ENCODE peak calls at places on chromosomes 2 and 18, in nine cellular contexts. G, A, J, L, M, I, F, C and V are unnamed samples. For H3K4me1, the result is how much of the 10 kb centered on the place peaks cover.

GRCh38 chr18:22108674-22109073 is 60.7 kb upstream of the GATA6 start:
- DNase-seq in G (no peak), A (no peak), J (no peak), L (no peak), M (no peak), I (no peak), F (peak), C (no peak), V (no peak)

GRCh38 chr2:130986890-130987493 is 106.3 kb downstream of the FAM168B start:
- DNase-seq in G (no peak), A (no peak), J (no peak), L (no peak), M (no peak), I (no peak), F (no peak), C (no peak), V (no peak)

GRCh38 chr2:205778326-205778725 is 96.0 kb downstream of the NRP2 start:
- DNase-seq in G (no peak), A (no peak), J (no peak), L (no peak), M (no peak), I (no peak), F (no peak), C (no peak), V (no peak)

GRCh38 chr2:29443627-29444026 is 328.4 kb downstream of the CLIP4 start:
- DNase-seq in G (no peak), A (no peak), J (no peak), L (no peak), M (no peak), I (no peak), F (no peak), C (peak), V (no peak)

GRCh38 chr2:219514196-219514761 is at the start of gene ASIC4:
- DNase-seq in G (no peak), A (no peak), J (no peak), L (no peak), M (no peak), I (no peak), F (no peak), C (no peak), V (no peak)

GRCh38 chr18:7872569-7872968 is 305.5 kb downstream of the PTPRM start:
- DNase-seq in G (no peak), A (peak), J (no peak), L (no peak), M (no peak), I (no peak), F (no peak), C (peak), V (no peak)

GRCh38 chr2:37827911-37828411 is 97.1 kb upstream of the RMDN2 start:
- DNase-seq in G (no peak), A (no peak), J (no peak), L (peak), M (no peak), I (no peak), F (no peak), C (peak), V (no peak)

GRCh38 chr18:27184115-27185024 is 738 bp downstream of the CHST9 start:
- DNase-seq in G (no peak), A (no peak), J (no peak), L (no peak), M (no peak), I (no peak), F (no peak), C (no peak), V (no peak)

GRCh38 chr2:71505086-71505769 is 51.9 kb downstream of the DYSF start:
- DNase-seq in G (peak), A (no peak), J (peak), L (peak), M (no peak), I (no peak), F (no peak), C (no peak), V (no peak)

GRCh38 chr2:9003616-9004337 is at the start of gene MBOAT2:
- DNase-seq in G (peak), A (peak), J (peak), L (peak), M (peak), I (peak), F (peak), C (peak), V (peak)

GRCh38 chr2:132374961-132375360 is 41.6 kb upstream of the GPR39 start:
- DNase-seq in G (no peak), A (no peak), J (no peak), L (no peak), M (no peak), I (no peak), F (no peak), C (peak), V (peak)

GRCh38 chr2:138183700-138184099 is 219.4 kb downstream of the HNMT start:
- DNase-seq in G (no peak), A (no peak), J (no peak), L (no peak), M (no peak), I (no peak), F (no peak), C (no peak), V (no peak)

GRCh38 chr2:5190023-5190422 is 502.2 kb upstream of the SOX11 start:
- DNase-seq in G (no peak), A (no peak), J (no peak), L (no peak), M (no peak), I (no peak), F (no peak), C (no peak), V (no peak)

GRCh38 chr2:37230581-37230980 is 815 bp downstream of the CEBPZ start:
- DNase-seq in G (no peak), A (no peak), J (no peak), L (no peak), M (no peak), I (peak), F (no peak), C (peak), V (no peak)

GRCh38 chr2:199279146-199279545 is 178.6 kb downstream of the SATB2 start:
- DNase-seq in G (no peak), A (no peak), J (no peak), L (no peak), M (no peak), I (no peak), F (no peak), C (no peak), V (no peak)

GRCh38 chr2:22450831-22451230 is 934.1 kb upstream of the KLHL29 start:
- DNase-seq in G (no peak), A (no peak), J (no peak), L (no peak), M (no peak), I (no peak), F (no peak), C (no peak), V (no peak)

GRCh38 chr2:3610415-3610814 is 15.5 kb downstream of the COLEC11 start:
- DNase-seq in G (no peak), A (no peak), J (no peak), L (no peak), M (peak), I (peak), F (peak), C (no peak), V (no peak)

GRCh38 chr2:7256377-7256776 is 339.2 kb downstream of the RNF144A start:
- DNase-seq in G (no peak), A (no peak), J (no peak), L (no peak), M (no peak), I (no peak), F (no peak), C (no peak), V (no peak)

DNA sequence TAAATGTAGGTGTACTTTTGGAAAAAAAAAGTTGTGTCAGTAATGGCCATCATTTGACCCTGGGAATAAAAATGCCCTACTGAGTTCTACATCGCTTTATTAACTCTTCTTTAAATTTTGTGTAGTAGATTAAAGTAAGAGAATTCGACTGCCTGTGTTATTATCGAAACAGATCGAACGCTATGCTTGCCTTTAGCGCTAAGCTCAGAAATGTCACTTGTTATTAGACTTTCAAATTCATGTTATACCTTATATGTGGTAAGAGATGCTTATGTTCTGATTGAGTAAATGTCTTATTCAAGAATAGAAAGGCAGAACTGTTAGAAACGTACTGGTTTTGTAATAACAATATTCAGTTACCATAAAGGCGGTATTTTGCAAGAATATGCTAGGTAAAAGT is 1.4 kb downstream of the UGP2 start:
- DNase-seq in G (no peak), A (no peak), J (no peak), L (no peak), M (no peak), I (no peak), F (no peak), C (no peak), V (no peak)
- H3K4me1 ChIP-seq in G (under half), A (under half), J (half or more), L (under half), M (under half), I (under half), F (under half), C (under half), V (under half)

GRCh38 chr2:27072950-27073349 is 1.5 kb upstream of the OST4 start:
- DNase-seq in G (no peak), A (no peak), J (no peak), L (no peak), M (peak), I (no peak), F (no peak), C (peak), V (no peak)
- H3K4me1 ChIP-seq in G (under half), A (under half), J (half or more), L (under half), M (under half), I (under half), F (half or more), C (under half), V (under half)

GRCh38 chr2:237500681-237501424 is 13.8 kb downstream of the MLPH start:
- DNase-seq in G (no peak), A (no peak), J (no peak), L (no peak), M (peak), I (no peak), F (no peak), C (peak), V (no peak)
- H3K4me1 ChIP-seq in G (under half), A (under half), J (under half), L (under half), M (under half), I (under half), F (half or more), C (under half), V (under half)

GRCh38 chr18:70294471-70295191 is 5.8 kb downstream of the SOCS6 start:
- DNase-seq in G (no peak), A (no peak), J (no peak), L (no peak), M (no peak), I (no peak), F (no peak), C (no peak), V (no peak)
- H3K4me1 ChIP-seq in G (half or more), A (under half), J (half or more), L (half or more), M (under half), I (under half), F (half or more), C (under half), V (under half)

DNA sequence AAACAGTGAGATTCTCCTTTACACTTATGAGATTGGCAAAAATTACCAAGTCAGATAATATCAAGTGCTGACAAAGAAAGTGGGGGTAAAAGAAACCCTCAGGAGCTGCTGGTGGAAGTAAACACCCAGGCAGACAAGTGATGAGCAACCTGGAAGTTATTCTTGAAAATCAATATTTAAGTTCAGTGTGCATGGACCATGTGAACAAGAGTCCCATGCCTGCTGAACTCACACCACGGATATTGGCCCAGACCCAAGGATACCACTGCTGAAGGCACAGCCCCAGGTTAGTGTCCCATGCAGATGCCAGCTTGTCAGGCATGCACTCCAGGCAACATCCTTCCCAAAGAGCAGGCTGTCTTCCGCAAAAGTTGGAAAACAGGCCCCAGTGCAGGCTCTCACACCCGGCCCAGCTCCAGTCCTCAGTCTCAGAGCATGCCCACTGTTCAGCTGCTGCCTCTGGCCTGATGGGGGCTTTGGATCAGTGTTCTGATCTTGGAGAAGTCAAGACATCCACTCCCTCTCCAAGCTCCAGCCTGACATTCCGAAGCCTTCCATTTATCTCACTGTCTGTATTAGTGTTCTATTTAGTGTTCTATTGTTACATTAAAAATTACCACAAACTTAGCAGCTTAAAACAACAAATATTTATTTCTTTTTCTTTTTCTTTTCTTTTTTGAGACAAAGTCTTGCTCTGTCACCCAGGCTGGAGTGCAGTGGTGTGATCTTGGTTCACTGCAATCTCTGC is 70.0 kb downstream of the HS1BP3 start:
- DNase-seq in G (no peak), A (peak), J (peak), L (no peak), M (peak), I (no peak), F (no peak), C (no peak), V (no peak)
- H3K4me1 ChIP-seq in G (under half), A (under half), J (half or more), L (half or more), M (under half), I (under half), F (half or more), C (under half), V (under half)

DNA sequence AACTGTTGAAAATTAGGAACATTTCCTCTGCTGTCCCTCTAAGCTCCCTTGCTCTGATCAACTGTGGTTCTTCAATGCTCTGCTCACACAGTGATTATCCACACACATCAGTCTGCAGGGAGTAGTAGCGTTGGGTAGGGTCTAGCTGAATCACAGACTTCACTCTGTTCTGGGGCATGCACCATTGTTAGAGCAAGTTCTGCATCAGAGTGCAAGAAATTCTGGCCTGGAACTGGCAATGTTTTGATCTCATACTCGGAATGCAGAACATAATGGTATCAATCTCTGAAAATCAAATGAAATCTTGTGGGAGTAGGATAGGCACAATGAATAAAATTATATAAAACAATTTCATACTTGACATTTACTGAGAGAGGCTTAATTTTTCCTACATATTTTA is 55.3 kb downstream of the HRH4 start:
- DNase-seq in G (no peak), A (no peak), J (no peak), L (no peak), M (no peak), I (no peak), F (no peak), C (no peak), V (no peak)
- H3K4me1 ChIP-seq in G (under half), A (under half), J (under half), L (under half), M (under half), I (under half), F (under half), C (under half), V (under half)